ENCODE peak calls at places on chromosomes 2 and 18, in five cellular contexts. T, Y, B, P and K are unnamed samples.

GRCh38 chr18:22856870-22857269 is 76.3 kb upstream of the RBBP8 start:
- DNase-seq in T (no peak), Y (no peak), B (no peak), P (no peak), K (no peak)

GRCh38 chr2:8631465-8632005 is 50.3 kb upstream of the ID2 start:
- DNase-seq in T (no peak), Y (no peak), B (no peak), P (no peak), K (no peak)

GRCh38 chr2:116545611-116546010 is 1268.9 kb upstream of the DDX18 start:
- DNase-seq in T (no peak), Y (no peak), B (no peak), P (no peak), K (no peak)

GRCh38 chr18:21682276-21683051 is 22.1 kb downstream of the ABHD3 start:
- DNase-seq in T (no peak), Y (peak; percentile 33), B (no peak), P (no peak), K (peak; percentile 53)

GRCh38 chr2:119753930-119754321 is 5.8 kb upstream of the PTPN4 start:
- DNase-seq in T (no peak), Y (no peak), B (no peak), P (no peak), K (no peak)

GRCh38 chr2:236728916-236729670 is 159.5 kb downstream of the ACKR3 start:
- DNase-seq in T (no peak), Y (no peak), B (peak; percentile 43), P (no peak), K (no peak)

GRCh38 chr2:101410716-101411115 is 23.4 kb upstream of the CREG2 start:
- DNase-seq in T (no peak), Y (no peak), B (no peak), P (no peak), K (no peak)

GRCh38 chr18:79317718-79318117 is 78.0 kb upstream of the NFATC1 start:
- DNase-seq in T (no peak), Y (no peak), B (no peak), P (no peak), K (no peak)

GRCh38 chr2:158529379-158530110 is 72.8 kb downstream of the PKP4 start:
- DNase-seq in T (no peak), Y (no peak), B (no peak), P (no peak), K (no peak)

GRCh38 chr18:13437801-13438506 is 219.4 kb downstream of the LDLRAD4 start:
- DNase-seq in T (no peak), Y (no peak), B (peak; percentile 48), P (no peak), K (no peak)

GRCh38 chr18:44851806-44852205 is 171.1 kb downstream of the SETBP1 start:
- DNase-seq in T (no peak), Y (no peak), B (no peak), P (no peak), K (no peak)

GRCh38 chr2:1618191-1618961 is 125.9 kb downstream of the PXDN start:
- DNase-seq in T (no peak), Y (no peak), B (peak; percentile 56), P (no peak), K (no peak)

GRCh38 chr2:20178404-20179178 is 46.3 kb downstream of the SDC1 start:
- DNase-seq in T (no peak), Y (no peak), B (peak; percentile 25), P (no peak), K (no peak)

GRCh38 chr18:13796515-13796914 is 27.4 kb upstream of the MC5R start:
- DNase-seq in T (no peak), Y (no peak), B (no peak), P (no peak), K (no peak)

GRCh38 chr2:46329803-46330775 is 32.9 kb downstream of the EPAS1 start:
- DNase-seq in T (no peak), Y (no peak), B (no peak), P (no peak), K (no peak)

GRCh38 chr2:240947607-240948006 is 41.5 kb downstream of the CROCC2 start:
- DNase-seq in T (peak; percentile 1), Y (no peak), B (no peak), P (no peak), K (no peak)

GRCh38 chr18:9684901-9685738 is 23.0 kb upstream of the RAB31 start:
- DNase-seq in T (no peak), Y (no peak), B (peak; percentile 79), P (no peak), K (no peak)

GRCh38 chr2:27799646-27800010 is 28.1 kb downstream of the MRPL33 start:
- DNase-seq in T (no peak), Y (no peak), B (peak; percentile 77), P (no peak), K (no peak)

GRCh38 chr18:31371970-31372369 is 4.6 kb upstream of the DSG4 start:
- DNase-seq in T (no peak), Y (no peak), B (no peak), P (no peak), K (no peak)

DNA sequence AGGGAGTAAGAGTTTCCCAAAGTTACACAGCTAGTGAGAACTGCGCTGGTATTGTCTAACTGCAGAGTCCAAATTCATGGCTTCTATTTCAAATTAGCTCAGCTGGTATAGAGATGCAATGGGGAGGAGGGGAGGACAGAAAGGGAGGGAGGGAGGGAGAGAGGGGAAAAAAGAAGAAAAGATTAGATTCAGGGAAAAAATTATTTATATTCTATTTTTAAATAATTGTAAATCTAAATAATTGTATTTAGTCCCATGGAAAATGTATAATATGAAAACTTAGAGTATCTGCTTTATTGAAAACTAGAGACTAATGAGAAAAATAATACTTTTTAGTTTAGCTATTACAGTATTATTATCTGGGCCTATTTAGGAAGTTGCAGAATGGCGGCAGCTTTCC is 37.3 kb upstream of the VIT start:
- DNase-seq in T (no peak), Y (no peak), B (no peak), P (no peak), K (no peak)
- TF ChIP-seq CTCF in T (no peak), Y (no peak), B (no peak), P (no peak), K (no peak)

GRCh38 chr2:171346723-171347104 is 87.1 kb downstream of the METTL8 start:
- DNase-seq in T (no peak), Y (no peak), B (no peak), P (no peak), K (no peak)

GRCh38 chr2:171345971-171346722 is 87.6 kb downstream of the METTL8 start:
- DNase-seq in T (no peak), Y (no peak), B (no peak), P (no peak), K (no peak)

GRCh38 chr2:171348056-171348455 is 85.7 kb downstream of the METTL8 start:
- DNase-seq in T (no peak), Y (no peak), B (no peak), P (no peak), K (no peak)

GRCh38 chr2:171347591-171348032 is 86.2 kb downstream of the METTL8 start:
- DNase-seq in T (no peak), Y (no peak), B (no peak), P (no peak), K (peak; percentile 20)

DNA sequence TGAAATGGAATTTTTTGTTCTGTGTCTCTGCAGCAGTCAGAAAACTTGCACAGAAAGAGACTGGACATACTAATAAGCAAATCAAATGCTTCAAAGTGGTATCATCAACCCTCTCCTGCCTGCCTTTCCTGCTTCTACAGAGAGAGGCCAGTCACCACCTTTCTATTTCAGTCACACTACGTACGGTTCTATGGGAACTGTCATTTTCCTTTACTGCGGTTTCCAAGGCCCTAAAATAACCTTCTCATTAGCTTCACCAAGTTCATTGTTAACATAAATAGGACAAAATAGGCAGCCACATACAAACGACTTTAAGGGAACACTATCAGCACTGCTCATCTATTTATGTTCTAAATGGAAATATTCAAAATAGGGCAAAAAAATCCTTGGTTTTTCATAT is 86.6 kb downstream of the METTL8 start:
- DNase-seq in T (no peak), Y (no peak), B (no peak), P (no peak), K (peak; percentile 25)
- TF ChIP-seq CTCF in T (no peak), Y (no peak), B (no peak), P (no peak), K (peak; percentile 26)

GRCh38 chr2:54635554-54636152 is 87.8 kb upstream of the EML6 start:
- DNase-seq in T (no peak), Y (no peak), B (no peak), P (no peak), K (no peak)
- TF ChIP-seq CTCF in T (no peak), Y (no peak), B (no peak), P (no peak), K (no peak)

GRCh38 chr2:234307322-234307961 is 189.4 kb downstream of the ARL4C start:
- DNase-seq in T (no peak), Y (no peak), B (no peak), P (no peak), K (no peak)

GRCh38 chr2:234308073-234308813 is 188.6 kb downstream of the ARL4C start:
- DNase-seq in T (no peak), Y (no peak), B (no peak), P (no peak), K (no peak)

GRCh38 chr2:234304945-234305344 is 191.9 kb downstream of the ARL4C start:
- DNase-seq in T (no peak), Y (no peak), B (no peak), P (no peak), K (no peak)

GRCh38 chr2:234305846-234306245 is 191.0 kb downstream of the ARL4C start:
- DNase-seq in T (no peak), Y (no peak), B (no peak), P (no peak), K (no peak)

DNA sequence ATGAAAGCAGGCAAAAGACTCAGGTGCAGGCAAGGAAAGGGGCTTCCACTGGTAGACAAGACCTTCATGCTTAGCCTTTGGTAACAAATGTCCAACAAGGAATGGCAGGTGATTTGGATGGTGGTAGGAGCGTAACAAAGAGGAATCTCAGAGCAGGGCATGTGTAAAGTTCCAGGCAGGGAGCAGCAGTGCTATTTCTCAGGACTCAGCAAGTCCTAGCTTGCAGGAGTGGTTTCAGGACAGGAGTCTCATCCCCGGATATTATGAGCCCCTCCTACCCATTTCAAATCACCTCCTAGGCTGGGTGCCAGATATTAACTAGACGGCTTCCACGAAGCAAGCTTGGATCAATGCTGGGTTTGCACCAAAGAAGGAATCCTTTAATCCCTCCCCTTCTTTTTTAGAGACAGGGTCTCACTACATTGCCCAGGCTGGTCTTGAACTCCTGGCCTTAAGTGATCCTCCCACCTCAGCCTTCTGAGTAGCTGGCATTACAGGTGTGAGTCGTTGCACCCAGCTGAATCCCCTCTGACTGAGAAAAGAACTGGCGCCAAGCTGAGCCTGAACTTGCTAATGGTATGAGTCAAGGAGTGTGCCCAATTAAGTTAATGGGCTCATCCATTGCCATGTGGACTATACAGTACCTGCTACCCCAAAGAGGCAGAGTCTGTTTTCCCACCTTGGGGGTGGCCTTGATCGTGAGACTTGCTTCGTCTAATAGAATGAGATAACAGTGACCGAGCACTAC is 190.3 kb downstream of the ARL4C start:
- DNase-seq in T (no peak), Y (no peak), B (no peak), P (no peak), K (no peak)
- TF ChIP-seq CTCF in T (no peak), Y (no peak), B (no peak), P (no peak), K (no peak)

GRCh38 chr2:58851598-58851997 is 610.5 kb upstream of the FANCL start:
- DNase-seq in T (no peak), Y (no peak), B (no peak), P (no peak), K (no peak)
- TF ChIP-seq CTCF in T (no peak), Y (no peak), B (no peak), P (no peak), K (no peak)